ENCODE peak calls at places on chromosomes 13 and 19, in six cellular contexts. E, Z, H, R, S and D are unnamed samples.

GRCh38 chr19:44927746-44928145 is 13.3 kb downstream of the APOC1 start:
- DNase-seq in E (no peak), Z (no peak), H (peak; percentile 91), R (no peak), S (no peak), D (no peak)

GRCh38 chr19:40718774-40719391 is 2.0 kb downstream of the ITPKC start:
- DNase-seq in E (peak; percentile 89), Z (peak; percentile 57), H (peak; percentile 92), R (no peak), S (peak; percentile 94), D (peak; percentile 38)

GRCh38 chr19:48698046-48698445 is 2.3 kb downstream of the FUT2 start:
- DNase-seq in E (no peak), Z (no peak), H (peak; percentile 85), R (no peak), S (peak; percentile 37), D (no peak)

GRCh38 chr13:67120872-67121531 is 109.1 kb downstream of the PCDH9 start:
- DNase-seq in E (no peak), Z (no peak), H (no peak), R (no peak), S (peak; percentile 45), D (no peak)

GRCh38 chr13:33953781-33954180 is 135.8 kb downstream of the RFC3 start:
- DNase-seq in E (no peak), Z (no peak), H (no peak), R (no peak), S (no peak), D (no peak)

GRCh38 chr19:53982611-53983010 is 8.8 kb upstream of the CACNG6 start:
- DNase-seq in E (peak; percentile 67), Z (peak; percentile 36), H (peak; percentile 86), R (peak; percentile 66), S (no peak), D (no peak)

GRCh38 chr19:55257461-55258411 is 1.1 kb downstream of the PPP6R1 start:
- DNase-seq in E (peak; percentile 48), Z (no peak), H (peak; percentile 94), R (peak; percentile 59), S (peak; percentile 35), D (peak; percentile 47)

GRCh38 chr19:53876651-53877224 is 5.3 kb upstream of the PRKCG start:
- DNase-seq in E (no peak), Z (no peak), H (peak; percentile 52), R (no peak), S (no peak), D (no peak)

GRCh38 chr19:45887311-45887710 is 1.4 kb upstream of the IRF2BP1 start:
- DNase-seq in E (no peak), Z (no peak), H (peak; percentile 5), R (no peak), S (no peak), D (no peak)

GRCh38 chr13:24203726-24204295 is 43.3 kb downstream of the SPATA13 start:
- DNase-seq in E (no peak), Z (no peak), H (no peak), R (no peak), S (no peak), D (peak; percentile 73)

GRCh38 chr13:48456546-48456945 is 43.6 kb upstream of the LPAR6 start:
- DNase-seq in E (no peak), Z (no peak), H (no peak), R (no peak), S (no peak), D (no peak)

GRCh38 chr13:79935121-79935520 is 405.8 kb downstream of the SPRY2 start:
- DNase-seq in E (no peak), Z (no peak), H (no peak), R (no peak), S (no peak), D (no peak)

GRCh38 chr13:99366075-99366987 is 59.1 kb upstream of the GPR183 start:
- DNase-seq in E (no peak), Z (no peak), H (no peak), R (peak; percentile 23), S (no peak), D (no peak)

GRCh38 chr19:10899171-10899653 is 27.9 kb downstream of the CARM1 start:
- DNase-seq in E (no peak), Z (no peak), H (peak; percentile 30), R (no peak), S (peak; percentile 74), D (no peak)

GRCh38 chr19:34367424-34367957 is 2.5 kb downstream of the GPI start:
- DNase-seq in E (no peak), Z (no peak), H (peak; percentile 13), R (no peak), S (no peak), D (no peak)

GRCh38 chr13:19984430-19985218 is 26.1 kb downstream of the ZMYM2 start:
- DNase-seq in E (peak; percentile 41), Z (no peak), H (peak; percentile 84), R (no peak), S (peak; percentile 7), D (peak; percentile 49)

GRCh38 chr19:6654347-6655310 is 15.3 kb downstream of the TNFSF14 start:
- DNase-seq in E (no peak), Z (no peak), H (peak; percentile 32), R (no peak), S (no peak), D (peak; percentile 36)

GRCh38 chr19:53365899-53366493 is 491 bp downstream of the ZNF525 start:
- DNase-seq in E (peak; percentile 65), Z (no peak), H (peak; percentile 83), R (no peak), S (peak; percentile 57), D (no peak)

GRCh38 chr13:36076211-36076610 is 55.0 kb downstream of the DCLK1 start:
- DNase-seq in E (no peak), Z (no peak), H (no peak), R (no peak), S (no peak), D (no peak)

GRCh38 chr13:107348931-107349330 is 781.0 kb upstream of the ARGLU1 start:
- DNase-seq in E (no peak), Z (no peak), H (no peak), R (no peak), S (no peak), D (no peak)

GRCh38 chr13:35469781-35470380 is 6.6 kb downstream of the MAB21L1 start:
- DNase-seq in E (no peak), Z (no peak), H (peak; percentile 4), R (no peak), S (no peak), D (no peak)

GRCh38 chr19:32570081-32570785 is 10.8 kb upstream of the PDCD5 start:
- DNase-seq in E (peak; percentile 76), Z (peak; percentile 65), H (peak; percentile 89), R (peak; percentile 64), S (peak; percentile 49), D (peak; percentile 42)

GRCh38 chr13:85665286-85665685 is 133.9 kb downstream of the SLITRK6 start:
- DNase-seq in E (peak; percentile 8), Z (no peak), H (no peak), R (no peak), S (peak; percentile 63), D (no peak)

GRCh38 chr19:38463365-38463764 is 29.9 kb downstream of the RYR1 start:
- DNase-seq in E (no peak), Z (no peak), H (peak; percentile 45), R (no peak), S (no peak), D (no peak)

GRCh38 chr19:16367269-16367683 is 42.6 kb downstream of the KLF2 start:
- DNase-seq in E (no peak), Z (no peak), H (peak; percentile 61), R (no peak), S (no peak), D (peak; percentile 78)

GRCh38 chr13:98598043-98598442 is 21.1 kb upstream of the STK24 start:
- DNase-seq in E (no peak), Z (peak; percentile 35), H (no peak), R (no peak), S (no peak), D (no peak)

GRCh38 chr19:11196406-11197287 is 698 bp downstream of the KANK2 start:
- DNase-seq in E (peak; percentile 72), Z (no peak), H (peak; percentile 99), R (peak; percentile 71), S (no peak), D (peak; percentile 53)

GRCh38 chr19:56839665-56840451 is 668 bp downstream of the PEG3 start:
- DNase-seq in E (no peak), Z (no peak), H (no peak), R (no peak), S (no peak), D (no peak)

GRCh38 chr13:43041368-43041921 is 18.1 kb downstream of the DNAJC15 start:
- DNase-seq in E (no peak), Z (no peak), H (no peak), R (no peak), S (no peak), D (no peak)
- H3K4me1 ChIP-seq in E (peaks cover 7% of the 10 kb centered on the region), Z (no peaks in the 10 kb centered on the region), H (peaks cover 10% of the 10 kb centered on the region), R (peaks cover 3% of the 10 kb centered on the region), S (peaks cover 16% of the 10 kb centered on the region), D (peaks cover 42% of the 10 kb centered on the region)

DNA sequence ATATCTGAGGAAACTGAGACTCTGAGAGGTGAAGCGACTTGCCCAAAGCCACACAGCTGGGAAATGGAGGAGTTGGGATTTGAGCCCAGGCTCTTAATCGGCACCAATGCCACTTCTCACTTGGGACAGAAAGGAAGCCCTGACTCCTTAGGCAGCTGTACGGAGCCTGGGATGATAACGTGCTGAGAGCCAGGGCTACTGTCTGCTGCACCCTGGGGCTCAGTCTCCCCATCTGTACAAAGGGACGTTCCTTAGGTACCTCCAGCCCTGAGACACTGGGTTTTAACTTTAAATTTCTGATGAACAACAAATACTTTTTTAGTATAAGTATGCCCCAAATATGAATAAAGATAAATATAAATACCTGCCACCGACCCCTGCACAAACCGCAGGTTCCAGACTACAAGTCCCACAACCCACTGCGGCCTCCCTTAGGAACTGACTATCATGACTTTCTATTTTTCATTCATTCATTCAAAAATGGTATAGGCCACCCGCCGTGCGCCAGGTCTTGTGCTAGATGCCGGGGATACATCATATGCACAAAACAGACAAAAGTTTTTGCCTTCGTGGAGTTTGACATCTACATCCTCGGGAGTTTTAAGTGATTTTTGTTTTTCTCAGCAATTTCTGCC is 766 bp upstream of the NCLN start:
- DNase-seq in E (peak; percentile 74), Z (no peak), H (peak; percentile 95), R (no peak), S (no peak), D (peak; percentile 81)
- H2AFZ ChIP-seq in E (peak overlapping the region; percentile 78), Z (peak overlapping the region; percentile 99), H (peak overlapping the region; percentile 100), R (peak overlapping the region; percentile 98), S (peak overlapping the region; percentile 95), D (peak overlapping the region; percentile 53)

DNA sequence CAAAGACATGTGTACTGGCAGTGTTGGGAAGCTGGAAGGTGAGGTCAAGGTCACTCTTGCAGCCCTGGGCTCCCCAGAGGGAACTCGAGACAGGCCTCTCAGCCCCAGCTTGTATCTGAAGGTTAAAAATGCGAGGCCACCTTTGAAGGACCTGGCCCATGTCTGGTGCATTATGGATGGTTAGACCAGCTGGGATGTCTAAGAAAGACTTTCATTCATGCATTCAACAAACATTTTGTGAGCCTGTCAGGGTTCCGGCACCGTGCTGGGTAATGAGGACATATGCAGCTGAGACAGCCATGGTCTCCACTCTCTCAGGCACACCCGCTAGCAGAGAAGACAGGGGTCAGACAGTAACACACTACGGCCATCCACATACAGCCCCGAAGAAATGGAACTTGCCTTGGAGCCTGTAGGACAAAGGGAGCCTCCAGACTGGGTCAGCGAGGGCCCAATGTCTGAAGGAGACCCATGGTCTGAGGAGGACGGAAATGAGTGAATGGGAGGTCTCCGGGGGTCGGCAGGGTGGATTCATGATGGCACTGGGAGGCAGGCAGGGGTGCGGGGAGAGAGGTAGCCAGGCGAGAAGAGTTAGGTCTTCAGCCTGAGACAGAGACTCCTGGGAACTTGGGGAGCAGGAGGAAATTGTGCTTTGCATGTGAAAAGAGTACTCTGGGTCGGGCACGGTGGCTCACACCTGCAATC is 19.0 kb downstream of the VSTM2B start:
- DNase-seq in E (no peak), Z (peak; percentile 5), H (no peak), R (peak; percentile 31), S (no peak), D (no peak)
- H3K4me1 ChIP-seq in E (peaks cover 8% of the 10 kb centered on the region), Z (no peaks in the 10 kb centered on the region), H (no peaks in the 10 kb centered on the region), R (no peaks in the 10 kb centered on the region), S (no peaks in the 10 kb centered on the region), D (no peaks in the 10 kb centered on the region)

GRCh38 chr19:29519146-29519545 is 6.6 kb upstream of the VSTM2B start:
- DNase-seq in E (no peak), Z (no peak), H (no peak), R (no peak), S (no peak), D (no peak)
- H2AFZ ChIP-seq in E (no peak overlapping the region), Z (no peak overlapping the region), H (no peak overlapping the region), R (no peak overlapping the region), S (no peak overlapping the region), D (no peak overlapping the region)